ENCODE peak calls at places on chromosome 13, in five cellular contexts. A, W, F, N and B are unnamed samples.

GRCh38 chr13:57739089-57739488 is 107.5 kb downstream of the PCDH17 start:
- DNase-seq in A (no peak), W (no peak), F (no peak), N (no peak), B (no peak)

GRCh38 chr13:99269627-99270252 is 11.6 kb upstream of the GPR18 start:
- DNase-seq in A (no peak), W (no peak), F (peak; percentile 54), N (peak; percentile 20), B (no peak)

GRCh38 chr13:40190656-40191100 is 475.8 kb downstream of the FOXO1 start:
- DNase-seq in A (peak; percentile 57), W (no peak), F (peak; percentile 78), N (peak; percentile 84), B (peak; percentile 66)

GRCh38 chr13:106858910-106859309 is 291.0 kb upstream of the ARGLU1 start:
- DNase-seq in A (no peak), W (no peak), F (no peak), N (no peak), B (no peak)

GRCh38 chr13:111947026-111947810 is 119.7 kb upstream of the SOX1 start:
- DNase-seq in A (no peak), W (no peak), F (peak; percentile 3), N (peak; percentile 36), B (no peak)

GRCh38 chr13:30108216-30108912 is 199.0 kb downstream of the KATNAL1 start:
- DNase-seq in A (no peak), W (no peak), F (no peak), N (no peak), B (no peak)

GRCh38 chr13:102182170-102182569 is 219.7 kb downstream of the FGF14 start:
- DNase-seq in A (no peak), W (no peak), F (no peak), N (no peak), B (no peak)

GRCh38 chr13:110907951-110908898 is 6.6 kb downstream of the ANKRD10 start:
- DNase-seq in A (no peak), W (no peak), F (peak; percentile 91), N (peak; percentile 87), B (no peak)

GRCh38 chr13:24638096-24638495 is 42.1 kb upstream of the ATP12A start:
- DNase-seq in A (no peak), W (no peak), F (no peak), N (no peak), B (no peak)

GRCh38 chr13:23956106-23956505 is 58.8 kb upstream of the C1QTNF9B start:
- DNase-seq in A (no peak), W (no peak), F (peak; percentile 69), N (peak; percentile 77), B (no peak)

GRCh38 chr13:96072392-96072791 is 17.5 kb upstream of the HS6ST3 start:
- DNase-seq in A (no peak), W (no peak), F (no peak), N (no peak), B (no peak)

GRCh38 chr13:41916173-41916954 is 44.5 kb downstream of the VWA8 start:
- DNase-seq in A (no peak), W (no peak), F (peak; percentile 75), N (peak; percentile 35), B (no peak)

GRCh38 chr13:110685305-110685704 is 20.6 kb downstream of the CARS2 start:
- DNase-seq in A (no peak), W (no peak), F (no peak), N (no peak), B (no peak)

GRCh38 chr13:46668302-46668720 is 115.3 kb downstream of the LRCH1 start:
- DNase-seq in A (no peak), W (no peak), F (peak; percentile 78), N (peak; percentile 10), B (no peak)

GRCh38 chr13:82364525-82364924 is 1517.7 kb downstream of the SLITRK1 start:
- DNase-seq in A (no peak), W (no peak), F (no peak), N (no peak), B (no peak)

GRCh38 chr13:78102121-78102677 is 183.6 kb upstream of the EDNRB start:
- DNase-seq in A (no peak), W (no peak), F (peak; percentile 66), N (no peak), B (no peak)

GRCh38 chr13:108827637-108828036 is 198.2 kb downstream of the MYO16 start:
- DNase-seq in A (no peak), W (no peak), F (peak; percentile 20), N (no peak), B (no peak)

GRCh38 chr13:80312967-80313366 is 28.0 kb downstream of the SPRY2 start:
- DNase-seq in A (no peak), W (no peak), F (no peak), N (no peak), B (no peak)

GRCh38 chr13:65530688-65531087 is 1699.4 kb downstream of the PCDH9 start:
- DNase-seq in A (no peak), W (no peak), F (no peak), N (no peak), B (no peak)

GRCh38 chr13:97724450-97724849 is 229.0 kb upstream of the IPO5 start:
- DNase-seq in A (no peak), W (no peak), F (peak; percentile 41), N (no peak), B (no peak)

GRCh38 chr13:54183728-54184127 is 1155.1 kb downstream of the OLFM4 start:
- DNase-seq in A (no peak), W (no peak), F (no peak), N (no peak), B (no peak)

GRCh38 chr13:100589178-100589725 is 663 bp upstream of the GGACT start:
- DNase-seq in A (no peak), W (no peak), F (no peak), N (no peak), B (no peak)

GRCh38 chr13:107203146-107203847 is 635.4 kb upstream of the ARGLU1 start:
- DNase-seq in A (peak; percentile 27), W (no peak), F (peak; percentile 30), N (no peak), B (peak; percentile 45)

GRCh38 chr13:50950808-50951207 is 41.2 kb downstream of the RNASEH2B start:
- DNase-seq in A (no peak), W (no peak), F (no peak), N (no peak), B (no peak)